ENCODE peak calls at places on chromosome 14, in five cellular contexts. T is CD4-positive, alpha-beta T cell; P is activated CD8-positive, alpha-beta T cell treated with anti-CD3 and anti-CD28 coated beads for 36 hours; E is Calu3; V is AG04450. L is an unnamed sample.

GRCh38 chr14:99595034-99595433 is 9.0 kb downstream of the CCDC85C start:
- DNase-seq in T (no peak), P (peak; percentile 67), E (no peak), V (no peak), L (no peak)

GRCh38 chr14:95527392-95528002 is 7.4 kb upstream of the GLRX5 start:
- DNase-seq in T (no peak), P (peak; percentile 80), E (peak; percentile 45), V (no peak), L (peak; percentile 62)

GRCh38 chr14:47691829-47692228 is 16.4 kb upstream of the MDGA2 start:
- DNase-seq in T (no peak), P (no peak), E (no peak), V (no peak), L (no peak)

GRCh38 chr14:74763803-74764531 is 851 bp downstream of the YLPM1 start:
- DNase-seq in T (no peak), P (peak; percentile 21), E (peak; percentile 3), V (no peak), L (peak; percentile 18)

GRCh38 chr14:70332015-70332414 is 27.5 kb downstream of the COX16 start:
- DNase-seq in T (no peak), P (no peak), E (no peak), V (no peak), L (no peak)

GRCh38 chr14:90740081-90740480 is 76.1 kb downstream of the TTC7B start:
- DNase-seq in T (no peak), P (no peak), E (no peak), V (no peak), L (no peak)

GRCh38 chr14:61570188-61570960 is 124.9 kb upstream of the HIF1A start:
- DNase-seq in T (no peak), P (peak; percentile 33), E (no peak), V (no peak), L (peak; percentile 60)

GRCh38 chr14:51182166-51182565 is 57.9 kb upstream of the TMX1 start:
- DNase-seq in T (no peak), P (no peak), E (no peak), V (no peak), L (no peak)

GRCh38 chr14:104687601-104688504 is 1.6 kb upstream of the INF2 start:
- DNase-seq in T (no peak), P (peak; percentile 36), E (peak; percentile 94), V (no peak), L (peak; percentile 46)

GRCh38 chr14:74495356-74495755 is 1.8 kb downstream of the ISCA2 start:
- DNase-seq in T (no peak), P (no peak), E (no peak), V (no peak), L (peak; percentile 50)

GRCh38 chr14:101082436-101083384 is 179.2 kb upstream of the RTL1 start:
- DNase-seq in T (no peak), P (no peak), E (no peak), V (no peak), L (no peak)

GRCh38 chr14:64232095-64232830 is 61.9 kb downstream of the ESR2 start:
- DNase-seq in T (no peak), P (peak; percentile 71), E (no peak), V (peak; percentile 67), L (peak; percentile 52)

GRCh38 chr14:67370830-67371229 is 10.7 kb downstream of the EIF2S1 start:
- DNase-seq in T (no peak), P (no peak), E (no peak), V (no peak), L (no peak)

GRCh38 chr14:104390221-104390931 is 189.2 kb upstream of the C14orf180 start:
- DNase-seq in T (no peak), P (no peak), E (no peak), V (no peak), L (no peak)

GRCh38 chr14:75519826-75520692 is 2.2 kb upstream of the BATF start:
- DNase-seq in T (no peak), P (no peak), E (no peak), V (peak; percentile 4), L (no peak)

GRCh38 chr14:102795060-102795925 is 18.0 kb downstream of the TRAF3 start:
- DNase-seq in T (no peak), P (peak; percentile 59), E (peak; percentile 62), V (no peak), L (peak; percentile 77)

GRCh38 chr14:81390706-81391105 is 9.4 kb downstream of the STON2 start:
- DNase-seq in T (no peak), P (no peak), E (no peak), V (no peak), L (no peak)

GRCh38 chr14:103084021-103084919 is at the start of gene LBHD2:
- DNase-seq in T (no peak), P (no peak), E (no peak), V (no peak), L (no peak)

GRCh38 chr14:32330356-32331226 is 1.5 kb downstream of the AKAP6 start:
- DNase-seq in T (no peak), P (no peak), E (no peak), V (no peak), L (no peak)

GRCh38 chr14:100049220-100049619 is 16.0 kb upstream of the EVL start:
- DNase-seq in T (no peak), P (no peak), E (no peak), V (no peak), L (peak; percentile 38)

GRCh38 chr14:38138581-38139138 is 69.0 kb upstream of the SSTR1 start:
- DNase-seq in T (no peak), P (no peak), E (no peak), V (no peak), L (peak; percentile 2)

DNA sequence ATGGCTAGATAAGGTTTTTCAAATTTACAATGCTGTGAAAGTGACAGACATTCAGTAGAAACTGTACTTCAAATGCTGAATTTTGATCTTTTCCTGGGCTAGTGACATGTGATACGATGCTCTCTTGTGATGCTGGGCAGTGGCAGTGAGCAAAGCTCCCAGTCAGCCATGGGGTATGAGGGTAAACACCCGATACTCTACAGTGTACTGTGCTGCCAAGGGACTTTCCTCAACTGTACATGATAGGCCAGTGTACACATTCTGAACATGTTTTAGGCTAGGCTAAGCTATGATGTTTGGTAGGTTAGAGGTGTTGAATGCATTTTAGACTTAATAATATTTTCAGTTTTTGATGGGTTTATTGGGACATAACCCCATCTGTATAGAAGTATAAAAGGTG is 17.6 kb downstream of the MBIP start:
- DNase-seq in T (no peak), P (no peak), E (no peak), V (no peak), L (no peak)
- TF ChIP-seq CTCF in T (no peak), P (no peak), E (no peak), V (no peak), L (no peak)

DNA sequence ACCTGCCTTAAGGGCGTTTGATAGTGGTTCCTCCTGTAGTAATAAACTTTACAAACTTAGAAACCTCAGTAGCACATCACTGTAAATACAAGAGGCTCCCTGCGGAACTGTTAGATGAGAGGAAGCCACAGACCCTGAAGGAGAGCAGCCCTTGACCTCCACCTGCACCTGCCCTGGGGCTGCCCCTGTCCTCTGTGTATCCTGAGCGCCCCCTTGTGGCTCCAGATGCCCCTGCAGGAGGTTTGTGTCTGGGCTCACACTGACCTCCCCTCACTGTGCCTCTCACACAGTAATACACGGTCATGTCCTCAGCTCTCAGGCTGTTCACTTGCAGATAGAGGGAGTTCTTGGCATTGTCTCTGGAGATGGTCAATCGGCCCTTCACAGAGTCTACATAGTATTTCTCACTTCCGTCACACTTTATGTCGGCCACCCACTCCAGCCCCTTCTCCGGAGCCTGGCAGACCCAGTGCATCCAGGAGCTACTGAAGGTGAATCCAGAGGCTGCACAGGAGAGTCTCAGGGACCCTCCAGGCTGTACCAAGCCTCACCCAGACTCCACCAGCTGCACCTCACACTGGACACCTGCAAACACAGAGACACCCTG is 1059.8 kb downstream of the TMEM121 start:
- DNase-seq in T (peak; percentile 45), P (peak; percentile 85), E (peak; percentile 54), V (no peak), L (peak; percentile 46)
- TF ChIP-seq CTCF in T (peak; percentile 75), P (peak; percentile 91), E (no peak), V (no peak), L (peak; percentile 87)

GRCh38 chr14:72643317-72643801 is 250.5 kb downstream of the DPF3 start:
- DNase-seq in T (no peak), P (no peak), E (peak; percentile 40), V (peak; percentile 94), L (no peak)
- TF ChIP-seq CTCF in T (no peak), P (no peak), E (no peak), V (peak; percentile 12), L (no peak)

DNA sequence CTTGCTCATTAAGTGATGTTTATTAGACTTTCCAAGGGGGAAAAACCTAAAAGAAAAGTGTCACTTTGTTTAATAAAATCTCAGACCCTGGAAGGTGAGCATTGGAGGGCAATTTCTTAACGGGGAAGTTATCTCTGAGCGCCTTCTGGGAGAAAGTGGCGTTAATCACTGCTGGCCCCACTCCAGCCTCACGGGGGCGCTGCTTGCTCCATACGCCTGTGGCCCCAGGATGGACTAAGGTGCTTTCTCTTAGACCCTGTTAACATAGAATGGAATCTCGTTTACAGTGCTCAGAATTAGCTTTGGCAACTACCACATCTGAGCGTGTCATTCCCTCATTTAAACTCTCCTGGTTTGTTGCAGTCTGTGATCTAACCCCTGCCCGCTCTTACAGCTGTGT is 16.4 kb upstream of the PRIMA1 start:
- DNase-seq in T (no peak), P (peak; percentile 8), E (no peak), V (no peak), L (no peak)
- TF ChIP-seq CTCF in T (no peak), P (no peak), E (no peak), V (no peak), L (peak; percentile 27)

GRCh38 chr14:23910876-23911210 is 42.7 kb upstream of the DHRS4 start:
- DNase-seq in T (no peak), P (no peak), E (no peak), V (no peak), L (no peak)
- TF ChIP-seq CTCF in T (no peak), P (peak; percentile 17), E (peak; percentile 9), V (no peak), L (no peak)